ENCODE peak calls at places on chromosomes 6 and 20, in seven cellular contexts. R is sigmoid colon, B is transverse colon, H is esophagus muscularis mucosa, N is tibial nerve, S is IMR-90, T is K562. J is an unnamed sample.

GRCh38 chr6:47135772-47136171 is 93.6 kb upstream of the ADGRF1 start:
- DNase-seq in T (peak), B (no peak), N (no peak), H (no peak), S (peak), R (no peak), J (no peak)

GRCh38 chr20:33305591-33306057 is 22.6 kb downstream of the BPIFB1 start:
- DNase-seq in N (no peak), H (no peak), S (no peak), R (no peak), T (no peak), B (no peak), J (no peak)

GRCh38 chr6:24666097-24666615 is 543 bp downstream of the TDP2 start:
- DNase-seq in N (no peak), B (peak), S (peak), R (peak), H (no peak), T (peak), J (peak)

GRCh38 chr20:49187330-49188100 is 619 bp downstream of the STAU1 start:
- DNase-seq in T (peak), R (peak), N (no peak), H (no peak), S (no peak), B (peak), J (peak)

GRCh38 chr20:53617791-53618489 is 24.3 kb upstream of the ZNF217 start:
- DNase-seq in N (no peak), S (no peak), H (no peak), R (peak), T (no peak), B (no peak), J (no peak)

GRCh38 chr6:28922841-28923317 is 906 bp downstream of the TRIM27 start:
- DNase-seq in B (peak), R (no peak), H (no peak), N (no peak), S (peak), T (peak), J (peak)

GRCh38 chr6:40774932-40775331 is 187.8 kb upstream of the LRFN2 start:
- DNase-seq in R (no peak), T (peak), B (no peak), S (no peak), N (no peak), H (no peak), J (no peak)

GRCh38 chr6:111987295-111987694 is 66.6 kb upstream of the CCN6 start:
- DNase-seq in R (no peak), H (no peak), T (no peak), B (no peak), N (no peak), S (peak), J (no peak)

GRCh38 chr6:41723178-41723935 is 12.1 kb downstream of the TFEB start:
- DNase-seq in T (peak), S (peak), N (peak), R (peak), B (peak), H (no peak), J (peak)

GRCh38 chr6:105797313-105797970 is 288.7 kb upstream of the PRDM1 start:
- DNase-seq in N (no peak), S (no peak), R (no peak), T (no peak), B (no peak), H (no peak), J (no peak)

GRCh38 chr20:17849901-17850673 is 118.5 kb downstream of the SNX5 start:
- DNase-seq in B (peak), R (peak), T (no peak), S (peak), H (no peak), N (peak), J (peak)

GRCh38 chr20:57588596-57588995 is 27.7 kb downstream of the PCK1 start:
- DNase-seq in T (no peak), N (no peak), R (no peak), B (no peak), S (no peak), H (no peak), J (no peak)

GRCh38 chr6:6712258-6712978 is 123.9 kb downstream of the LY86 start:
- DNase-seq in R (no peak), S (peak), T (peak), H (no peak), N (peak), B (peak), J (no peak)

GRCh38 chr20:17525132-17525531 is 6.0 kb downstream of the BFSP1 start:
- DNase-seq in R (no peak), H (no peak), B (no peak), S (no peak), N (no peak), T (no peak), J (no peak)

GRCh38 chr6:20569000-20569610 is 34.8 kb downstream of the CDKAL1 start:
- DNase-seq in T (no peak), N (no peak), B (no peak), S (peak), R (no peak), H (no peak), J (no peak)

GRCh38 chr20:62061851-62062418 is 3.7 kb downstream of the TAF4 start:
- DNase-seq in H (no peak), N (no peak), S (no peak), B (no peak), T (no peak), R (no peak), J (no peak)

GRCh38 chr6:35419431-35419830 is 32.7 kb upstream of the FANCE start:
- DNase-seq in N (no peak), R (no peak), B (no peak), H (no peak), S (peak), T (peak), J (no peak)

GRCh38 chr6:15543262-15543917 is 119.4 kb downstream of the DTNBP1 start:
- DNase-seq in N (no peak), H (no peak), T (no peak), B (no peak), S (no peak), R (no peak), J (no peak)

GRCh38 chr6:45630801-45631200 is 253.1 kb upstream of the SUPT3H start:
- DNase-seq in R (no peak), S (no peak), N (no peak), T (no peak), B (no peak), H (no peak), J (no peak)

GRCh38 chr6:56690519-56691200 is 48.0 kb upstream of the DST start:
- DNase-seq in T (no peak), H (no peak), N (no peak), R (no peak), B (no peak), S (peak), J (no peak)

GRCh38 chr20:48102076-48102787 is 317.0 kb upstream of the SULF2 start:
- DNase-seq in T (no peak), H (no peak), B (no peak), S (no peak), R (no peak), N (no peak), J (no peak)

GRCh38 chr20:44326391-44327159 is 10.3 kb upstream of the R3HDML start:
- DNase-seq in B (no peak), R (no peak), H (no peak), S (no peak), N (no peak), T (no peak), J (no peak)

GRCh38 chr20:4512891-4513550 is 208.7 kb upstream of the PRND start:
- DNase-seq in H (no peak), B (no peak), R (no peak), S (peak), T (no peak), N (no peak), J (no peak)

GRCh38 chr6:10681795-10682194 is 12.6 kb downstream of the C6orf52 start:
- DNase-seq in H (no peak), R (no peak), B (no peak), T (no peak), S (no peak), N (no peak), J (no peak)

GRCh38 chr6:132054525-132054924 is 103.4 kb upstream of the CCN2 start:
- DNase-seq in H (no peak), S (peak), T (no peak), B (no peak), N (no peak), R (no peak), J (no peak)

GRCh38 chr6:134253681-134254080 is 64.2 kb downstream of the SGK1 start:
- DNase-seq in S (peak), H (no peak), B (no peak), R (no peak), N (no peak), T (peak), J (peak)

GRCh38 chr20:41089555-41089954 is 47.8 kb upstream of the PLCG1 start:
- DNase-seq in H (no peak), N (no peak), R (no peak), B (no peak), T (no peak), S (no peak), J (no peak)
- TF ChIP-seq CTCF in H (no peak), N (no peak), R (no peak), B (no peak), T (peak), S (no peak), J (no peak)

DNA sequence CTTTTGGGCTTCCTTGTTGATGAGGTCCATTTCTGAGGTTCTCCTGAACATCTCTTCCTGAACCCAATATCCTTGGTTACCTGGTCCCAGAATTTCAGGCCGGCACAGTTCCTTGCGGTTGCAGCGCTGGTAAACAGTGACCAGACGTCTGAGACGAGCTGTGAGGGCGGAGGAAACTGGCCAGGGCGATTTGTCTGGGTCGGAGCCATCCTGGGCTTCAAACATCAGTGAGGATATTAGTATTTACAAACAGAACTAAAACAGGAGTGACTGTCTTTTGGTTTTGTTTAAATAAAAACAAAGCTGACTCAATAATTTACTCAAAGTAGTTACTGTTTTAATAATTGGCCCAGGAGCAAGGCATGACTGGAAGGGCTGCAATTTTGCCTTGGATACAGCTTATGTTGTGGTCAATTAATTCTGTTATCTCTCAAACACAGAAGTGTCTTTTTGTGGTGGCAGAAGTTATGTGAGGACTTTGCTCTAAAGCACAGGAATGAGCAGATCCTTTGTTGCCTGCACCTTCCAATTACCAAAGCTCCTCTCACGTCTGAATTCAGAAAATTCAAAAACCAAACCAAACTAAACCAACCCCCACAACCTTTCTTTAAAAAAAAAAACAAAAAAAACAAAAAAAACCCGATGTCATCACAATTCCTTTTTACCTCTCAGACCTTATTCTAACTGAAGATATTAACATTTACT is 58.7 kb upstream of the EMILIN3 start:
- DNase-seq in N (no peak), B (no peak), H (no peak), T (peak), R (no peak), S (peak), J (no peak)
- TF ChIP-seq POLR2A in N (no peak), B (no peak), H (no peak), T (no peak), R (no peak), S (no peak), J (no peak)

GRCh38 chr20:63736893-63737689 is 627 bp downstream of the LIME1 start:
- DNase-seq in S (no peak), B (peak), T (no peak), R (peak), N (no peak), H (no peak), J (no peak)
- H3K4me3 ChIP-seq in S (no peak), B (peak), T (no peak), R (peak), N (peak), H (peak), J (no peak)

GRCh38 chr6:80143312-80143960 is 37.0 kb downstream of the BCKDHB start:
- DNase-seq in S (peak), R (peak), H (no peak), T (no peak), N (peak), B (peak), J (peak)
- TF ChIP-seq CTCF in S (no peak), R (no peak), H (no peak), T (no peak), N (no peak), B (no peak), J (no peak)

DNA sequence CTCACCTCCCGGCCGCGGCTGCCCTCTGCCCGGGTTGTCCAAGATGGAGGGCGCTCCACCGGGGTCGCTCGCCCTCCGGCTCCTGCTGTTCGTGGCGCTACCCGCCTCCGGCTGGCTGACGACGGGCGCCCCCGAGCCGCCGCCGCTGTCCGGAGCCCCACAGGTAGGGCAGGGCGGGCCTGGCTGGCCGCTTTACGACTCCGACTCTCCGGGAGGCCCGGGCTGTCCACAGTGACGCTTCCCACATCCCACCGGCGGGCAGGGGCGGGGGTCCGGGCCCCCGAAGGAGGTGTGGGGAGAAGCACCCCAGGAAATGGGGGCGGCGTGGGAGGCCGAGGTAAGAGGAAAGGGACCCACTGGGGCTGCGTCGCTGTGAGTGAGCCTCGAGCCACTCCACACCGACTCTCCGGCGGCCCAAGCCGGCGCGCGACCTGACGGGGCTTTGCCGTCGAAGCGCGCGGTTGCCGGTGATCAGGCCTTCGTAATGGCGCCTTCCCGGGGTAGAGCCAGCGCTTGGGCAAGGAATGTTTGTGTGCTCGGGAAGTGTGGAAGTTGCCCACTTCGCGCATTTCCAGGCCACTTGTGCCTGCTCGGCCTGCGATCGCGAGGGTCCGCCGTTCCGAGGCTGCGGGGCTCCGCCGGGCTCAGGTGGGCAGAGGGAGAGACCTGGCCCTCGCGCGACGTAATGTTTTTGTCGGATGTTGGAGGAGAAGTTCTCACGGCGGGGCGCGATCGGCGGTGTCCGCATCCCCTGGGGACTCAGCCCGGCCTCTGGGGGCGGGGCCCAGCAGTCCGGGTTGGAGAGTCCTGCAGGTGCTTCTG is at the start of gene GINM1:
- DNase-seq in N (peak), R (peak), B (peak), T (peak), S (peak), H (no peak), J (peak)
- TF ChIP-seq POLR2A in N (peak), R (no peak), B (peak), T (peak), S (no peak), H (peak), J (no peak)

GRCh38 chr6:49553353-49553752 is 2.9 kb downstream of the C6orf141 start:
- DNase-seq in H (no peak), N (no peak), T (no peak), B (no peak), S (peak), R (no peak), J (no peak)
- H3K4me3 ChIP-seq in H (no peak), N (no peak), T (no peak), B (no peak), S (no peak), R (no peak), J (no peak)

DNA sequence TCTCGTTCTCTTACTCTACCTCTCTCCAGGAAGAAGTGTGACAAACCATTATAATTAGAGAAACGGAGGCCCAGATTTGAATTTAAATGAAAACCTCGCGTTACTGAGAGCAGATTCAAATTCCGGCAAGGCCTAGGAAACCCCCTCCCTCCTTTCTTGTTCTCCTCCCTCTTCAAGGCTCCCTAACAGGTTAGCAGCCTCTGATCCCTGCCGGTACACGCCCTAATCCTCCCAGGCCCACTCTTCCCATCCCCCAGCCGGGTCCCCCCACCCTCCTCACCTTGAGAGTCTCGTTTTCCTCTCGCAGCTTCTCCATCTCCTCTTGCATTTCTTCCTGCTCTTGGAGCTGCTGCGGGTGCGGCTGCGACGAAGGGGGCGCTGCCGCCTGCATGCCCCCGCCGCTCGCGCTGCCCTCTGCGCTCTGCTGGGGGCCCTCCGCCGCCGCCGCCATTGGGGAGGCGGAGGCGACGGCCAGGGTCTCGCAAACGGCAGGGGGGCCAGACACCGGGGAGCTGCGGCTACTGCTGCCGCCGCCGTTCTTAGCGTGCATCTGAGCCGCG is 3.8 kb downstream of the MTCL3 start:
- DNase-seq in N (no peak), R (no peak), H (no peak), B (no peak), S (no peak), T (no peak), J (no peak)
- TF ChIP-seq CTCF in N (no peak), R (no peak), H (no peak), B (no peak), S (peak), T (no peak), J (no peak)

DNA sequence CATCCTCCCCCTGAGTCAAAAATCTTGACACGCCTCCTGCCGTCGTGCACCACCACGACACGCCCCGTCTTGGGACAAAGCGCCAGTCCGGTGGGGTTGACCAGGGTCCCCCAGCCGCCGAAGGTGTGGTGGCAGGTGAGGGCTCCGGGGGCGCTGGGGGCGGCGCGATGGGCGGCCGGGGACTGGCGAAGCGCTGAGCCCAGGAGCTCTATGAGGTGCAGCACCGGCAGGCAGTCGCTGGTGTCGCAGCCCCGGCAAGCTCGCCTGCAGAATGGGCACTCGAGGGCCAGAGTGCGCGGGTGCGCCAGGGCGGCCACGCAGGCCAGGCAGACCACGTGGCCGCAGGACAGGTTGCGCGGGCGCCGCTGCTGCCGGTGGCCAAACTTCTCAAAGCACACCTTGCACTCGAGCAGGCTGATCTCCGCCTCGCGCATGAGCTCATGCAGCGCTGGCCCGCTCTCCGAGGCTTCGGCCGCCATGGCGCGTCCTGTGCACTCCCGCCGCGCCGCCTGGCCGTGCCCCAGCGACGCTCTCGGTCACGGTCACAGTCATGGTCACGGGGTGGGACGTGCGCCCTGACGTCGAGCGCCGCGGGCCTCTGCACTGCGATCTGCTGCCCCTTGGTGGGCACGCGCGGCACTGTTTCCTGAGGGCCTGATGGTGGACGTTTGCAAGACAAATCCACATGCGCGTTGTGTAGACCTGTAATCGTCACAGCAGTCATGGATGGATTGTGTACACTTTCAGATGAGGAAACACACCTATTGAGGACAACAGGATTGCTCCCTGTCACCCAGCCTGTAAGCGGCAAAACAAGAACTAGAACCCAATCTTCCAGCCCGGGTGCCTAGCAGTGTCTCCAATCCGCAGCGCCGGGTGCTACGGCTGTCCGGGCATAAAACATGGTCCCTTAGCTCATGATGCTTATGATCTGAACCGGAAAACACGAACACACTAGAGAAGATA is at the start of gene NHLRC1:
- DNase-seq in N (peak), R (peak), H (peak), T (no peak), B (peak), S (peak), J (peak)
- TF ChIP-seq POLR2A in N (peak), R (peak), H (no peak), T (no peak), B (peak), S (no peak), J (peak)

DNA sequence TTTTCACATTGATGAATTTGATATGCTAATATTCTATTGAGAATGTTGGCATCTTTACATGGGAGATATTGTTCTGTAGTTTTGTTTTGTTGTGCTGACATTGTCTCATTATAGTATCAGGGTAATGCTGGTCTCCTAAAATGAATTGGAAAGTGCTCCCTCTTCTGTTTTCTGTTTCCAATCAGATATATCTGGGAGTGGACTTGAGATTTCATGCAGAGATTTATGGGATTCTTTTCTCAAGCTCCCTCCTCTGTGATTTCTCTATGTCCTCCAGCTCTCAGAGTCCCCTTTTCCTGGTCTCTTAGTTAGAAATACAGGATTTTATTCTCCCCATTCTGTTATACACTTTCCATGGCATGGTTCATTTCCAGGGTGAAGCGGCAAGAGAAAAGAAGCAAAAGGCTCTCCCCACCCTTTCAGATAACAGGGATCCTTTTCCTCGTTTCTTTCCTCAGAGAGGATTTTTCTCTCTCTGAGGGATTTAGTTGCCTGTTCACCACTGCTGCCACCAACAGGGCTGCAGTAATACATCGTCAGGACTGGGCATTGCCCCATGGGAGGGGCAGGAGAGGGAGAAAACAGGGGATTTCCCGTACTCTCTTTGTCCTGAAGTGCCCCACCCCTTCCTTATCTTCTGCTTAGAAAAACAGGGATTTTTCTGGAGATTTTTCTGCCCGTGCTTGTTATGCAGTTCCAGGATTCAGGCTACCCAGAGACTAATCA is 59.3 kb upstream of the STMND1 start:
- DNase-seq in N (no peak), T (no peak), R (no peak), B (peak), H (peak), S (peak), J (peak)
- H3K4me3 ChIP-seq in N (no peak), T (no peak), R (no peak), B (no peak), H (no peak), S (no peak), J (no peak)

J was measured in thyroid gland.